ENCODE peak calls at places on chromosomes 16 and 17, in ten cellular contexts. J is brain microvascular endothelial cell, X is psoas muscle, Z is progenitor cell of endocrine pancreas, G is AG04450, S is fibroblast of mammary gland, D is glutamatergic neuron, O is Calu3, I is AG09319, U is epithelial cell of esophagus. T is an unnamed sample.

GRCh38 chr16:68590201-68590994 is 51.3 kb downstream of the ZFP90 start:
- DNase-seq in J (peak), G (no peak), O (peak), S (peak), U (peak), Z (peak), D (peak), I (peak), X (no peak), T (peak)

GRCh38 chr17:31074772-31075538 is 19.8 kb upstream of the NF1 start:
- DNase-seq in O (no peak), S (peak), J (peak), D (no peak), X (no peak), U (peak), I (no peak), Z (no peak), G (no peak), T (no peak)

GRCh38 chr16:64449511-64449910 is 672.4 kb downstream of the CDH11 start:
- DNase-seq in X (no peak), U (no peak), S (no peak), J (no peak), I (no peak), Z (no peak), O (no peak), G (no peak), D (no peak), T (no peak)

GRCh38 chr17:45121055-45121454 is 11.3 kb downstream of the PLCD3 start:
- DNase-seq in G (no peak), Z (no peak), X (no peak), I (no peak), O (no peak), D (no peak), U (no peak), J (no peak), S (no peak), T (no peak)

GRCh38 chr16:27455700-27456099 is 53.7 kb downstream of the IL21R start:
- DNase-seq in I (no peak), S (peak), G (no peak), X (peak), J (peak), D (no peak), Z (no peak), O (no peak), U (peak), T (no peak)

GRCh38 chr17:73646409-73647305 is 2.4 kb upstream of the SDK2 start:
- DNase-seq in J (no peak), G (no peak), I (no peak), X (no peak), U (no peak), Z (no peak), D (peak), O (peak), S (peak), T (no peak)

GRCh38 chr16:3215601-3216262 is 19.2 kb downstream of the ZNF200 start:
- DNase-seq in J (no peak), Z (no peak), U (no peak), X (no peak), I (no peak), S (no peak), G (no peak), O (no peak), D (no peak), T (no peak)

GRCh38 chr16:57645691-57646387 is 17.4 kb downstream of the ADGRG1 start:
- DNase-seq in U (peak), S (peak), I (no peak), O (no peak), G (no peak), X (peak), Z (no peak), J (peak), D (no peak), T (no peak)

GRCh38 chr16:16149710-16150116 is 73.6 kb downstream of the ABCC6 start:
- DNase-seq in S (no peak), J (no peak), X (no peak), I (no peak), Z (no peak), O (no peak), D (no peak), U (no peak), G (no peak), T (no peak)

GRCh38 chr17:72386619-72387237 is 265.9 kb downstream of the SOX9 start:
- DNase-seq in D (no peak), O (no peak), I (no peak), Z (no peak), J (no peak), U (no peak), G (no peak), S (peak), X (no peak), T (no peak)

GRCh38 chr17:41687828-41688640 is 651 bp upstream of the EIF1 start:
- DNase-seq in U (peak), D (no peak), I (no peak), G (no peak), O (peak), Z (no peak), J (no peak), X (peak), S (no peak), T (no peak)

GRCh38 chr16:66717776-66718175 is 21.2 kb upstream of the CMTM4 start:
- DNase-seq in U (peak), J (no peak), O (no peak), X (no peak), G (no peak), D (no peak), Z (no peak), S (no peak), I (no peak), T (no peak)

DNA sequence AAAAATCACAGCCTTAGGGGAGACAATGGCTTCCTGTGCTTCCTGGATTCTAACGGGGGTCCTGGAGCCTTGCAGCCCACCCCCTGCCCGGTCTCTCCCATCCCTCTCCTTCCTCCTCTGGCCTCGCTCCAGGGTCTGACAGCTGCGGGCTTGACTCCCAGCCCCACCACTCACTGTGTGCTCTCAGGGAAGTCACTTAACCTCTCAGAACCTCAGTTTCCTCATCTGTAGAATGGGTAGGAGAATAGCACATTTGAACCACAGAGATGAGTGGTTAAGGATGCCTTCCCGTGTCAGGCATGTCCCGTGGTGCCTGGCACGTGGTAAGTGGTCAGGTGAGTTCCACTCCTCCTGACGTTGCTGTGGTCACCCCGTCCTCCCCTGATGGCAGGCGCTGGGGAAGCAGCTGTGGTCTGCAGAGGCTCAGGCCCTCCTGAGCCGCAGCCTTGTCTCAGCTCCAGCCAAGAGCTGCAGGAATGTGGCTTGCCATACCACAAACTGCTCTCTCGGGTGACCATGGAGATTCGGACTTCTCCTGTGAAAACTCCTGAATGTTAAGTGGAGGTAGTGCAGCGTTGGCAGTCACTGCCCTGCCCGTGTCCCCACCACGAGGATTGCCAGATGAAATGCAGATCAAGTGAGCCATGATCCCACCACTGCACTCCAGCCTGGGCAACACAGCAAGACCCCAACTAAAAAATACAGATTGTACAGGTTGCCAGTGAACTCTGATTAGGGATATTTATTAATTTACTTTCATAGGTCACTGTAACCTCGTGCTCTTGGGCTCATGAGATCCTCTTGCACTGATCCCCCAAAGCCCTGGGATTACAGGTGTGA is 85.7 kb downstream of the NT5M start:
- DNase-seq in X (peak), D (no peak), J (no peak), G (no peak), U (no peak), Z (no peak), I (no peak), O (no peak), S (no peak), T (no peak)
- TF ChIP-seq CTCF in X (no peak), D (no peak), J (no peak), G (no peak), U (no peak), Z (no peak), I (no peak), O (no peak), S (no peak), T (no peak)

DNA sequence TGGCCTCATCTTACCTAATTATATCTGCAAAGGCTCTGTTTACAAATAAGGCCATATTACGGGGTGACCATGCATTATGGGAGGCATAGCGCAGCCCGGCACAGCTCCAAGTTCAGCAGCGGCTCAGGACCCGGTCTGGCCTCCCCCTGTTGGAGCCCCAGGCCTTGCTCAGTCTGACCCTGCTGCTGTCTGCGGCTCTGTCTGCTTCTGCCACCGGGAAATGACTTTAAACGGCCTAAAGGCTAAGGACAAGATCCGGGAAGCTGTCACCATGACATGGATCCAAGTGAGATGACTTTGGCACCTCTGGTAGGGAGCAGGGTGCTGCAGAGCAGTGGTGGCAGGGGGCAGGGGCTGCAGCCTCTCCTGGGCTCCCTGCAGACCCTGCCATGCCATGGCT is 140.6 kb upstream of the GSE1 start:
- DNase-seq in J (no peak), Z (no peak), G (no peak), S (no peak), U (no peak), O (no peak), D (no peak), X (no peak), I (no peak), T (no peak)
- TF ChIP-seq CTCF in J (no peak), Z (no peak), G (no peak), S (no peak), U (no peak), O (no peak), D (no peak), X (no peak), I (no peak), T (no peak)

GRCh38 chr17:57151798-57152197 is 66.8 kb downstream of the AKAP1 start:
- DNase-seq in D (no peak), U (no peak), X (no peak), G (no peak), O (no peak), J (no peak), I (no peak), Z (no peak), S (no peak), T (no peak)
- TF ChIP-seq CTCF in D (no peak), U (no peak), X (no peak), G (no peak), O (no peak), J (no peak), I (no peak), Z (no peak), S (no peak), T (no peak)

DNA sequence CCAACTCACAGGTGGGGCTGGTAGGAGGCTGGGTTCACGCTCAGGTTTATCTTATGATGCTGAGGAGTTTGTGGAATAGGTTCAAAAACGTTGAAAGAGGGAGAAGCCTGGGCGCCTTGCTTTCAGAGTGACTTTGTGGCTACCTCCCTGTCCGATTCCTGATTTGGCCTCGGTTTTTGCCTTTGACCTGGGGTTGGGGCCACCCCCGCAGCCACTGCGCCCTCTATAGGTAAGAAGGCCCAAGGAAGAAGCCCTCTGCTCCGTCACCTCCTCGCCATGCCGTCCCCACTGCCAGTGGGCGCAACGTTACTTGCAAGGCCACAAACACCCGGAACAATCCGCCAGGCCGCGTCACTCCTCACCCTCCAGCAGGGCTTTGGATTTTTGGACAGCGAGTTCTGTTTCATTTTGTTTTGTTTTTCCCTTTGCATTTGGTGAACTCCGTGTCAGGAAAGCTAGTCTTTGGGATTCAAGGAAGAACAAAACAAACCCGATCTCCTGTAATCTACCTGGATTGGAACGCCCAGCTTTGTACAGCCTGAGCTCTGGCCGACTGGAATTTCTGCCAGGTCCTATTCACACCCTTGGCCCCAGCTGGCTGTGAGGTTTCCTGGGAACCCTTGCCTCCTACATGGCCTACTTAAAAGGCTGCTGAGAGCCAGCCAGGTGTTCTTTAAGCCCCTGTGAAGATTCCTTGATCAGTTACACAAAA is 60.7 kb downstream of the TBC1D16 start:
- DNase-seq in X (no peak), D (no peak), S (no peak), O (no peak), J (no peak), G (no peak), Z (no peak), U (no peak), I (no peak), T (no peak)
- TF ChIP-seq CTCF in X (peak), D (peak), S (peak), O (no peak), J (peak), G (no peak), Z (peak), U (no peak), I (peak), T (peak)